ENCODE peak calls at places on chromosomes 5 and 9, in five cellular contexts. One of them, this sample, is unnamed.

GRCh38 chr5:86917117-86917579 is 299.4 kb downstream of the COX7C start:
- DNase-seq in HCT116: no peak
- DNase-seq in IMR-90: peak
- DNase-seq in bronchial epithelial cell: peak
- DNase-seq in HFF-Myc: peak
- DNase-seq in this sample: no peak

GRCh38 chr9:109506097-109506712 is 8.1 kb upstream of the PTPN3 start:
- DNase-seq in HCT116: no peak
- DNase-seq in IMR-90: no peak
- DNase-seq in bronchial epithelial cell: no peak
- DNase-seq in HFF-Myc: no peak
- DNase-seq in this sample: no peak

GRCh38 chr9:19498015-19498414 is 89.2 kb downstream of the ACER2 start:
- DNase-seq in HCT116: no peak
- DNase-seq in IMR-90: peak
- DNase-seq in bronchial epithelial cell: peak
- DNase-seq in HFF-Myc: no peak
- DNase-seq in this sample: no peak

GRCh38 chr9:109793196-109793595 is 13.2 kb downstream of the PALM2AKAP2 start:
- DNase-seq in HCT116: no peak
- DNase-seq in IMR-90: peak
- DNase-seq in bronchial epithelial cell: peak
- DNase-seq in HFF-Myc: peak
- DNase-seq in this sample: no peak

GRCh38 chr9:5510360-5510931 is at the start of gene PDCD1LG2:
- DNase-seq in HCT116: no peak
- DNase-seq in IMR-90: peak
- DNase-seq in bronchial epithelial cell: peak
- DNase-seq in HFF-Myc: peak
- DNase-seq in this sample: no peak

GRCh38 chr9:109031241-109031640 is 17.9 kb upstream of the CTNNAL1 start:
- DNase-seq in HCT116: no peak
- DNase-seq in IMR-90: peak
- DNase-seq in bronchial epithelial cell: peak
- DNase-seq in HFF-Myc: no peak
- DNase-seq in this sample: no peak

GRCh38 chr9:123952631-123953147 is 22.8 kb upstream of the DENND1A start:
- DNase-seq in HCT116: no peak
- DNase-seq in IMR-90: no peak
- DNase-seq in bronchial epithelial cell: no peak
- DNase-seq in HFF-Myc: no peak
- DNase-seq in this sample: no peak

GRCh38 chr9:89863837-89864236 is 259.0 kb downstream of the GADD45G start:
- DNase-seq in HCT116: no peak
- DNase-seq in IMR-90: no peak
- DNase-seq in bronchial epithelial cell: no peak
- DNase-seq in HFF-Myc: no peak
- DNase-seq in this sample: no peak

GRCh38 chr5:66742083-66742895 is 146.1 kb downstream of the MAST4 start:
- DNase-seq in HCT116: peak
- DNase-seq in IMR-90: no peak
- DNase-seq in bronchial epithelial cell: peak
- DNase-seq in HFF-Myc: no peak
- DNase-seq in this sample: peak

GRCh38 chr9:20562051-20562450 is 60.2 kb downstream of the MLLT3 start:
- DNase-seq in HCT116: no peak
- DNase-seq in IMR-90: peak
- DNase-seq in bronchial epithelial cell: peak
- DNase-seq in HFF-Myc: no peak
- DNase-seq in this sample: no peak

GRCh38 chr9:125472926-125473701 is 211.5 kb downstream of the GAPVD1 start:
- DNase-seq in HCT116: no peak
- DNase-seq in IMR-90: peak
- DNase-seq in bronchial epithelial cell: peak
- DNase-seq in HFF-Myc: no peak
- DNase-seq in this sample: no peak

GRCh38 chr5:170623576-170624181 is 119.9 kb downstream of the KCNIP1 start:
- DNase-seq in HCT116: peak
- DNase-seq in IMR-90: peak
- DNase-seq in bronchial epithelial cell: peak
- DNase-seq in HFF-Myc: no peak
- DNase-seq in this sample: no peak

GRCh38 chr9:121743441-121744001 is 92.1 kb downstream of the DAB2IP start:
- DNase-seq in HCT116: peak
- DNase-seq in IMR-90: peak
- DNase-seq in bronchial epithelial cell: peak
- DNase-seq in HFF-Myc: peak
- DNase-seq in this sample: peak

GRCh38 chr9:4937436-4937835 is 47.6 kb upstream of the JAK2 start:
- DNase-seq in HCT116: no peak
- DNase-seq in IMR-90: no peak
- DNase-seq in bronchial epithelial cell: no peak
- DNase-seq in HFF-Myc: no peak
- DNase-seq in this sample: no peak

GRCh38 chr5:67659288-67659687 is 462.7 kb upstream of the CD180 start:
- DNase-seq in HCT116: no peak
- DNase-seq in IMR-90: no peak
- DNase-seq in bronchial epithelial cell: peak
- DNase-seq in HFF-Myc: no peak
- DNase-seq in this sample: no peak

GRCh38 chr5:55702612-55703345 is 9.3 kb downstream of the SLC38A9 start:
- DNase-seq in HCT116: no peak
- DNase-seq in IMR-90: no peak
- DNase-seq in bronchial epithelial cell: no peak
- DNase-seq in HFF-Myc: no peak
- DNase-seq in this sample: no peak

GRCh38 chr9:136941231-136942111 is 3.1 kb downstream of the FBXW5 start:
- DNase-seq in HCT116: no peak
- DNase-seq in IMR-90: no peak
- DNase-seq in bronchial epithelial cell: no peak
- DNase-seq in HFF-Myc: no peak
- DNase-seq in this sample: no peak

GRCh38 chr9:98867434-98868168 is 60.1 kb downstream of the GALNT12 start:
- DNase-seq in HCT116: no peak
- DNase-seq in IMR-90: peak
- DNase-seq in bronchial epithelial cell: no peak
- DNase-seq in HFF-Myc: peak
- DNase-seq in this sample: peak

GRCh38 chr9:130126721-130127429 is 45.3 kb upstream of the NCS1 start:
- DNase-seq in HCT116: no peak
- DNase-seq in IMR-90: no peak
- DNase-seq in bronchial epithelial cell: peak
- DNase-seq in HFF-Myc: no peak
- DNase-seq in this sample: no peak

GRCh38 chr9:130128251-130128650 is 44.0 kb upstream of the NCS1 start:
- DNase-seq in HCT116: no peak
- DNase-seq in IMR-90: no peak
- DNase-seq in bronchial epithelial cell: no peak
- DNase-seq in HFF-Myc: no peak
- DNase-seq in this sample: peak

GRCh38 chr9:130129425-130130061 is 42.7 kb upstream of the NCS1 start:
- DNase-seq in HCT116: no peak
- DNase-seq in IMR-90: peak
- DNase-seq in bronchial epithelial cell: no peak
- DNase-seq in HFF-Myc: no peak
- DNase-seq in this sample: no peak

GRCh38 chr9:130124471-130124870 is 47.7 kb upstream of the NCS1 start:
- DNase-seq in HCT116: no peak
- DNase-seq in IMR-90: peak
- DNase-seq in bronchial epithelial cell: no peak
- DNase-seq in HFF-Myc: no peak
- DNase-seq in this sample: no peak

DNA sequence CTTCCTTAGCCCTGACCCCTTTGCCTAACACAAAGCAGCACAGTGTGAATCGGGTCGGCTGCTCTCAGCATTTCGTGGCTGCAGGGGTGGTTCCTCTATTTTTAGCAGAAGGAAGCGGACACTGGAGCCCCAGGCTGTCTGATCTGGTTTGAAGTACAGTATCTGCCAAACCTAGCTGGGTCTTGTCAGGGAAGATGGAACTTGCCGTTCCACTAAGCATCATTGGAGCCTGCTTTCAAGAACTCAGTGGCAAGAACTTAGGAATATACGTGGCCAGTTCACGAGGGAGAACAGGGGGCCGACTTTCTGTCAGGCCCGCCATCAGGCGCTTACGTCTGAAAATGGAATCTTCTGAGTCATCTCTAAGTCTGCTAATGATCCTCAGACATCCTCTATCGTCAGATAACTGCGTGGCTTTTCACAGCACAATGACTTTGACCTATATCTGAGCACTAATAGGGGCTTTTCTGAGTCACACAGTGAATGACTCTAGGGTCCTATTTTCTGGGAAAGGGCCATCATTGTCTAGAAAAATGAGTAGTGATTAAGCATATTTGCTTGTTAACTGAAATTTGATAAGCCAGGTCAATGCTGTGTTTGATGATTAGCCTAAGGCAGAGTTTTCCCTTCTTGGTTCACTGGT is 43.3 kb upstream of the NCS1 start:
- DNase-seq in HCT116: no peak
- DNase-seq in IMR-90: peak
- DNase-seq in bronchial epithelial cell: no peak
- DNase-seq in HFF-Myc: no peak
- DNase-seq in this sample: peak
- H3K4me3 ChIP-seq in HCT116: no peak
- H3K4me3 ChIP-seq in IMR-90: no peak
- H3K4me3 ChIP-seq in bronchial epithelial cell: no peak
- H3K4me3 ChIP-seq in HFF-Myc: no peak
- H3K4me3 ChIP-seq in this sample: no peak

DNA sequence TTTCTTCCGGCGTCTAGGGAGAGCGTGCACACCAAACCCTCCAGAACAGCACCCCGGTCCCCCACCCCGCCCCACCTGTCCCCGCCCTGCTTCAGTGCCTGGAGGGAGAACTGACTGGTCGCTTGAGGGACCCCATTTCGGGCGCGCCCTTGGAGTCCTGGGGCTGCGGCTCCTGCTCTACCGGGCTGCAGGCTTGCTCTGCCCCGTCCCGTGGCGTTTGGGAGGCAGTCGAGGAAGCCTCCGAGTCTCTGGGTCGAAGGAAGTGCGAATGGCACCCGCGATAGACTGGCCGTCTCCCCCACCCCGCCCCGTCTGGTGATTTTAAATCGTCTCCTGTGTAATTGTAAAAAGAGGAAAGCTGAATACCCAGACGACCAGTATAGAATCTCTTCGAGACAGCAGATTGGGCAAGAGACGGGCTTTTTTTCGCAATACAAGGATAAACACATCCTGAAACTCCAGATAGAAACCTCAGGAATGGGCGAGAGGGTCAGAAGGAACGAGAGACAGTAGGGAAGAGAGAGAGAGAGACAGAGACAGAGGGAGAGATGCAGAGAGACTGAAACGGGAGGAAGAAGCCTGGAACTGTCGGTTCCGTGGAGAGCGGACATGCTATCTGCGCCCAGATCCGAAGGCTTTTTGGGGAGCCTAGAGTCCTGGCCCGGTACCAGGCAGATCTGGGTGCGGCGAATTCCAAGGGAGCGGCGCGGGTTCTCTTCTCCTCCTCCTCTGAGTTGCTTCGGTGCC is 9.9 kb downstream of the PRDM6 start:
- DNase-seq in HCT116: no peak
- DNase-seq in IMR-90: no peak
- DNase-seq in bronchial epithelial cell: peak
- DNase-seq in HFF-Myc: no peak
- DNase-seq in this sample: no peak
- H3K4me3 ChIP-seq in HCT116: peak
- H3K4me3 ChIP-seq in IMR-90: no peak
- H3K4me3 ChIP-seq in bronchial epithelial cell: no peak
- H3K4me3 ChIP-seq in HFF-Myc: no peak
- H3K4me3 ChIP-seq in this sample: no peak

DNA sequence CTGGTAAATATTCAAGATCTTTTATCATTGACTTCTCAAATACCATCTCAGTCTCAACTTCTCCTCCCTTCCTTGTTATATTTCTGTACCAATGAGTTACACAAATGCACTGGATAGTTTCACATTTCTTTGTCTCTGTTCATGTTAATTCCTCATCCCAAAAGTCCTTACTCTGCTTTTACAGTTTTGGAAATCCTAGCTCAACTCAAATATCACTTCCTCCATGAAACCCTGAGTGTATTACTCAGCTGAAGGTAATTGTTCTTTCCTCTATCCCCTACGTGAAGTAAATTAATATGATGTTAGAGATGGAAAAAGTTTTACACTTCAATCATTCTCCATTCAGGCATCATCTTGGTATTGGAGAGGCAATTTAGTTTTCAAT is 241.5 kb downstream of the TLE4 start:
- DNase-seq in HCT116: no peak
- DNase-seq in IMR-90: no peak
- DNase-seq in bronchial epithelial cell: no peak
- DNase-seq in HFF-Myc: no peak
- DNase-seq in this sample: no peak
- H3K4me3 ChIP-seq in HCT116: no peak
- H3K4me3 ChIP-seq in IMR-90: no peak
- H3K4me3 ChIP-seq in bronchial epithelial cell: no peak
- H3K4me3 ChIP-seq in HFF-Myc: no peak
- H3K4me3 ChIP-seq in this sample: no peak

GRCh38 chr5:180207593-180207992 is 1.4 kb downstream of the RASGEF1C start:
- DNase-seq in HCT116: no peak
- DNase-seq in IMR-90: no peak
- DNase-seq in bronchial epithelial cell: no peak
- DNase-seq in HFF-Myc: no peak
- DNase-seq in this sample: no peak

GRCh38 chr5:180209137-180209581 is at the start of gene RASGEF1C:
- DNase-seq in HCT116: peak
- DNase-seq in IMR-90: peak
- DNase-seq in bronchial epithelial cell: peak
- DNase-seq in HFF-Myc: no peak
- DNase-seq in this sample: peak

GRCh38 chr5:180208435-180209081 is 453 bp downstream of the RASGEF1C start:
- DNase-seq in HCT116: no peak
- DNase-seq in IMR-90: no peak
- DNase-seq in bronchial epithelial cell: no peak
- DNase-seq in HFF-Myc: no peak
- DNase-seq in this sample: no peak

GRCh38 chr5:180206993-180207392 is 2.0 kb downstream of the RASGEF1C start:
- DNase-seq in HCT116: no peak
- DNase-seq in IMR-90: no peak
- DNase-seq in bronchial epithelial cell: no peak
- DNase-seq in HFF-Myc: no peak
- DNase-seq in this sample: no peak

GRCh38 chr5:180208038-180208434 is 975 bp downstream of the RASGEF1C start:
- DNase-seq in HCT116: no peak
- DNase-seq in IMR-90: no peak
- DNase-seq in bronchial epithelial cell: no peak
- DNase-seq in HFF-Myc: no peak
- DNase-seq in this sample: no peak
- H3K4me3 ChIP-seq in HCT116: peak
- H3K4me3 ChIP-seq in IMR-90: no peak
- H3K4me3 ChIP-seq in bronchial epithelial cell: no peak
- H3K4me3 ChIP-seq in HFF-Myc: no peak
- H3K4me3 ChIP-seq in this sample: no peak

This sample was measured in colonic mucosa.